ENCODE peak calls at places on chromosomes 11 and 22, in nine cellular contexts. One of them, this sample, is unnamed.

GRCh38 chr22:50524664-50525103 is 714 bp downstream of the SCO2 start:
- DNase-seq in lung: no peak
- DNase-seq in A549: no peak
- DNase-seq in IMR-90: no peak
- DNase-seq in neural progenitor cell: no peak
- DNase-seq in GM23338: no peak
- DNase-seq in stomach: no peak
- DNase-seq in fibroblast of the aortic adventitia: no peak
- DNase-seq in hepatocyte: no peak
- DNase-seq in this sample: no peak

GRCh38 chr11:64604458-64605247 is 13.6 kb downstream of the SLC22A12 start:
- DNase-seq in stomach: no peak
- DNase-seq in IMR-90: no peak
- DNase-seq in GM23338: no peak
- DNase-seq in hepatocyte: no peak
- DNase-seq in neural progenitor cell: no peak
- DNase-seq in fibroblast of the aortic adventitia: no peak
- DNase-seq in lung: no peak
- DNase-seq in A549: no peak
- DNase-seq in this sample: no peak

GRCh38 chr11:12185914-12186313 is 75.5 kb downstream of the MICAL2 start:
- DNase-seq in GM23338: no peak
- DNase-seq in neural progenitor cell: peak
- DNase-seq in hepatocyte: peak
- DNase-seq in stomach: no peak
- DNase-seq in fibroblast of the aortic adventitia: no peak
- DNase-seq in lung: peak
- DNase-seq in A549: no peak
- DNase-seq in IMR-90: peak
- DNase-seq in this sample: no peak

GRCh38 chr11:3158821-3159220 is 6.3 kb downstream of the OSBPL5 start:
- DNase-seq in IMR-90: no peak
- DNase-seq in lung: no peak
- DNase-seq in fibroblast of the aortic adventitia: no peak
- DNase-seq in neural progenitor cell: no peak
- DNase-seq in stomach: no peak
- DNase-seq in GM23338: no peak
- DNase-seq in hepatocyte: no peak
- DNase-seq in A549: no peak
- DNase-seq in this sample: no peak

GRCh38 chr11:122655527-122656072 is at the start of gene UBASH3B:
- DNase-seq in A549: peak
- DNase-seq in neural progenitor cell: peak
- DNase-seq in IMR-90: peak
- DNase-seq in stomach: peak
- DNase-seq in hepatocyte: peak
- DNase-seq in fibroblast of the aortic adventitia: peak
- DNase-seq in lung: peak
- DNase-seq in GM23338: peak
- DNase-seq in this sample: peak

GRCh38 chr22:44026630-44027511 is 2.8 kb downstream of the PARVB start:
- DNase-seq in GM23338: no peak
- DNase-seq in fibroblast of the aortic adventitia: no peak
- DNase-seq in A549: no peak
- DNase-seq in lung: peak
- DNase-seq in stomach: peak
- DNase-seq in IMR-90: peak
- DNase-seq in hepatocyte: no peak
- DNase-seq in neural progenitor cell: no peak
- DNase-seq in this sample: peak

GRCh38 chr11:121321614-121322243 is 29.2 kb downstream of the SC5D start:
- DNase-seq in neural progenitor cell: peak
- DNase-seq in stomach: no peak
- DNase-seq in IMR-90: peak
- DNase-seq in GM23338: peak
- DNase-seq in lung: no peak
- DNase-seq in fibroblast of the aortic adventitia: peak
- DNase-seq in hepatocyte: peak
- DNase-seq in A549: peak
- DNase-seq in this sample: peak

GRCh38 chr22:29269230-29269604 is 1.1 kb downstream of the EWSR1 start:
- DNase-seq in lung: no peak
- DNase-seq in neural progenitor cell: no peak
- DNase-seq in stomach: no peak
- DNase-seq in fibroblast of the aortic adventitia: peak
- DNase-seq in hepatocyte: no peak
- DNase-seq in GM23338: peak
- DNase-seq in A549: no peak
- DNase-seq in IMR-90: no peak
- DNase-seq in this sample: no peak

GRCh38 chr11:59283825-59284772 is 71.4 kb upstream of the MPEG1 start:
- DNase-seq in neural progenitor cell: peak
- DNase-seq in GM23338: peak
- DNase-seq in lung: peak
- DNase-seq in stomach: peak
- DNase-seq in IMR-90: peak
- DNase-seq in A549: peak
- DNase-seq in fibroblast of the aortic adventitia: peak
- DNase-seq in hepatocyte: peak
- DNase-seq in this sample: peak

GRCh38 chr11:27205269-27205668 is 157.7 kb downstream of the CCDC34 start:
- DNase-seq in IMR-90: no peak
- DNase-seq in hepatocyte: no peak
- DNase-seq in neural progenitor cell: no peak
- DNase-seq in fibroblast of the aortic adventitia: no peak
- DNase-seq in lung: no peak
- DNase-seq in A549: peak
- DNase-seq in GM23338: no peak
- DNase-seq in stomach: no peak
- DNase-seq in this sample: peak

GRCh38 chr11:92886243-92886905 is 83.1 kb upstream of the MTNR1B start:
- DNase-seq in IMR-90: peak
- DNase-seq in stomach: no peak
- DNase-seq in lung: no peak
- DNase-seq in neural progenitor cell: peak
- DNase-seq in GM23338: peak
- DNase-seq in hepatocyte: peak
- DNase-seq in A549: peak
- DNase-seq in fibroblast of the aortic adventitia: peak
- DNase-seq in this sample: peak

GRCh38 chr22:21628386-21629261 is 1.2 kb downstream of the YDJC start:
- DNase-seq in fibroblast of the aortic adventitia: no peak
- DNase-seq in A549: no peak
- DNase-seq in lung: no peak
- DNase-seq in hepatocyte: no peak
- DNase-seq in GM23338: peak
- DNase-seq in neural progenitor cell: no peak
- DNase-seq in stomach: no peak
- DNase-seq in IMR-90: no peak
- DNase-seq in this sample: no peak

GRCh38 chr11:84648413-84648812 is 978.7 kb downstream of the DLG2 start:
- DNase-seq in stomach: no peak
- DNase-seq in fibroblast of the aortic adventitia: no peak
- DNase-seq in A549: no peak
- DNase-seq in neural progenitor cell: peak
- DNase-seq in lung: no peak
- DNase-seq in IMR-90: no peak
- DNase-seq in GM23338: peak
- DNase-seq in hepatocyte: no peak
- DNase-seq in this sample: no peak

GRCh38 chr11:70016666-70017347 is 61.3 kb upstream of the ANO1 start:
- DNase-seq in IMR-90: peak
- DNase-seq in hepatocyte: no peak
- DNase-seq in lung: no peak
- DNase-seq in neural progenitor cell: no peak
- DNase-seq in stomach: no peak
- DNase-seq in fibroblast of the aortic adventitia: peak
- DNase-seq in A549: no peak
- DNase-seq in GM23338: no peak
- DNase-seq in this sample: peak

DNA sequence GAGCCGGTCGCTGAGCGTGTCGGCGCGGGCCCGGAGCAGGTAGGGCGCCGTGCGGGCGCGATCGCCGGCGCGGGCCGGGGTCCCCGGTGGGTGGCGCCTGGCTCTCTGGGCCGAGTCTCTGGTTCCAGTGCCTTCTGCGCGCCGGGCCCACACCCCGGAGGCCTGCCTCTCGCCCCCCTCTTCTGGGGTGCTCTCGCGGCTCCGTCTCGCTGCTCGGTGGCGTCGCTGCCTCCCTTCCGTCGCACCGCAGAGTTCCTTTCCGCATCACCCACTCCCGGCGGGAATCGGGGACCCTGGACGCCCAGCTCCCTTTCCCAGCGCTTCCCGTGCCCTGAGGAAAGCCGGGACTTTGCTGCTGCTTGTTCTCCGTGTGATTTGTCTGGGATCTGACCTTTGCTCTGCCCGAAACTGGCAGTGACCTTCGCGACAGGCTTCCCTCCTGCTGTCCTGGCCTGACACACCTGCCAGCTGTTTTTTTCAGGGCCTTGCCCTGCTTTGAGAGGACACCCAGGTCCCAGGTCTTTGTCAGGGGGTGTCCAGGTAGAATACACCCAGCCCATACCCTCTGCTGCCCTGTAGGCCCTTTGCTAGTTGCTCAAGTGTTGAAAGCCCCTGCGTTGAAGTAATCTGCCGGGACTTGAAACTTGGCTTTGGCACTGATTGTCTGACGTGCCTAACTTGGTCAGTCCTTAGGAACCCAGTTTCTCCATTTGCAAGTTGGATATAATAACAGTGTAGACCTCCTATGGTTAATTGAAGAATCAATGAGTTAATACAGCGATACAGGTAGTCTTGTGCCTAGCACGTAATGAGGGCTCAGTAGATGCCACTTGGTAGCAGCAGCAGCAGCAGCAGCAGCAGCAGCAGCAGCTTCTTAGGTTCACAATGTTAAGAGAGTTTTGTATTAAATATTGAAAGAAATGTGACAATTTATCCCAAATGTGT is 791 bp downstream of the FDX1 start:
- DNase-seq in neural progenitor cell: peak
- DNase-seq in A549: no peak
- DNase-seq in lung: peak
- DNase-seq in IMR-90: peak
- DNase-seq in stomach: peak
- DNase-seq in hepatocyte: peak
- DNase-seq in GM23338: peak
- DNase-seq in fibroblast of the aortic adventitia: peak
- DNase-seq in this sample: no peak
- TF ChIP-seq CTCF in neural progenitor cell: no peak
- TF ChIP-seq CTCF in A549: no peak
- TF ChIP-seq CTCF in lung: no peak
- TF ChIP-seq CTCF in IMR-90: no peak
- TF ChIP-seq CTCF in stomach: no peak
- TF ChIP-seq CTCF in hepatocyte: no peak
- TF ChIP-seq CTCF in GM23338: no peak
- TF ChIP-seq CTCF in fibroblast of the aortic adventitia: no peak
- TF ChIP-seq CTCF in this sample: no peak

GRCh38 chr22:26617251-26618199 is at the start of gene CRYBB1:
- DNase-seq in lung: no peak
- DNase-seq in GM23338: peak
- DNase-seq in stomach: no peak
- DNase-seq in IMR-90: peak
- DNase-seq in fibroblast of the aortic adventitia: peak
- DNase-seq in A549: no peak
- DNase-seq in hepatocyte: no peak
- DNase-seq in neural progenitor cell: peak
- DNase-seq in this sample: peak

GRCh38 chr22:26616650-26617049 is 1.2 kb downstream of the CRYBB1 start:
- DNase-seq in lung: no peak
- DNase-seq in hepatocyte: no peak
- DNase-seq in neural progenitor cell: peak
- DNase-seq in A549: no peak
- DNase-seq in stomach: no peak
- DNase-seq in IMR-90: no peak
- DNase-seq in fibroblast of the aortic adventitia: no peak
- DNase-seq in GM23338: no peak
- DNase-seq in this sample: no peak

GRCh38 chr22:26620197-26620596 is 1.6 kb upstream of the CRYBA4 start:
- DNase-seq in IMR-90: no peak
- DNase-seq in A549: no peak
- DNase-seq in GM23338: no peak
- DNase-seq in hepatocyte: no peak
- DNase-seq in stomach: no peak
- DNase-seq in lung: no peak
- DNase-seq in neural progenitor cell: no peak
- DNase-seq in fibroblast of the aortic adventitia: no peak
- DNase-seq in this sample: no peak

GRCh38 chr22:26619510-26619909 is 1.7 kb upstream of the CRYBB1 start:
- DNase-seq in lung: no peak
- DNase-seq in IMR-90: no peak
- DNase-seq in A549: no peak
- DNase-seq in hepatocyte: no peak
- DNase-seq in stomach: no peak
- DNase-seq in fibroblast of the aortic adventitia: no peak
- DNase-seq in GM23338: no peak
- DNase-seq in neural progenitor cell: no peak
- DNase-seq in this sample: no peak

DNA sequence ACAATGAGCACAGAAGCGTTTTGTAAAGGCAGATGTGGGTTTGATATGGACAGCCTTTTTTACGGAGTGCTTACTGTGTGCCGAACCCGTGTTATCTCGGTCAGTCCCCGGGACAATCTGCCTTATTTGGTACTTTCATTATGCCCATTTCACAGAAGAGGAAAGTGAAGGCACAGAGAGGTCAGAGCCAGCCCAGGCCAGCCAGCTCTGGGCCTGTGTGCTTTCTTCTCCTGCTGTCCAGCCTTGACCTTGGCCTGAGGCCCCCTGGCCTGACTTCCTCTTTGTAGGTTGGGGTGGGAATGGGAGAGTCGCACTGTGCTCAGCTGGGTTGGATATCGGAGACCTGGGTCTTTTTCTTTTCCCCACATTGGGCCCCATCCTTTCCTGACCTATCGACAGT is 660 bp upstream of the CRYBB1 start:
- DNase-seq in IMR-90: no peak
- DNase-seq in fibroblast of the aortic adventitia: no peak
- DNase-seq in hepatocyte: no peak
- DNase-seq in lung: no peak
- DNase-seq in neural progenitor cell: no peak
- DNase-seq in A549: no peak
- DNase-seq in GM23338: no peak
- DNase-seq in stomach: no peak
- DNase-seq in this sample: no peak
- H3K4me3 ChIP-seq in IMR-90: no peak
- H3K4me3 ChIP-seq in fibroblast of the aortic adventitia: no peak
- H3K4me3 ChIP-seq in hepatocyte: no peak
- H3K4me3 ChIP-seq in lung: no peak
- H3K4me3 ChIP-seq in neural progenitor cell: no peak
- H3K4me3 ChIP-seq in A549: no peak
- H3K4me3 ChIP-seq in GM23338: no peak
- H3K4me3 ChIP-seq in stomach: no peak
- H3K4me3 ChIP-seq in this sample: no peak

GRCh38 chr11:235998-236773 is at the start of gene SIRT3:
- DNase-seq in stomach: peak
- DNase-seq in GM23338: peak
- DNase-seq in fibroblast of the aortic adventitia: peak
- DNase-seq in hepatocyte: peak
- DNase-seq in lung: peak
- DNase-seq in IMR-90: peak
- DNase-seq in neural progenitor cell: peak
- DNase-seq in A549: peak
- DNase-seq in this sample: peak
- TF ChIP-seq CTCF in stomach: no peak
- TF ChIP-seq CTCF in GM23338: peak
- TF ChIP-seq CTCF in fibroblast of the aortic adventitia: peak
- TF ChIP-seq CTCF in hepatocyte: no peak
- TF ChIP-seq CTCF in lung: no peak
- TF ChIP-seq CTCF in IMR-90: peak
- TF ChIP-seq CTCF in neural progenitor cell: peak
- TF ChIP-seq CTCF in A549: no peak
- TF ChIP-seq CTCF in this sample: no peak

GRCh38 chr22:22890085-22890484 is 2.5 kb downstream of the IGLL5 start:
- DNase-seq in stomach: no peak
- DNase-seq in lung: no peak
- DNase-seq in A549: no peak
- DNase-seq in neural progenitor cell: no peak
- DNase-seq in GM23338: no peak
- DNase-seq in fibroblast of the aortic adventitia: no peak
- DNase-seq in hepatocyte: no peak
- DNase-seq in IMR-90: no peak
- DNase-seq in this sample: no peak
- H3K4me3 ChIP-seq in stomach: no peak
- H3K4me3 ChIP-seq in lung: no peak
- H3K4me3 ChIP-seq in A549: no peak
- H3K4me3 ChIP-seq in neural progenitor cell: no peak
- H3K4me3 ChIP-seq in GM23338: no peak
- H3K4me3 ChIP-seq in fibroblast of the aortic adventitia: no peak
- H3K4me3 ChIP-seq in hepatocyte: no peak
- H3K4me3 ChIP-seq in IMR-90: no peak
- H3K4me3 ChIP-seq in this sample: no peak